ENCODE peak calls at places on chromosomes 11 and 22, in seven cellular contexts. One of them, this sample, is unnamed.

GRCh38 chr22:50301581-50301991 is 5.9 kb downstream of the PLXNB2 start:
- DNase-seq in BJ: no peak
- DNase-seq in tibial artery: no peak
- DNase-seq in BE2C: peak
- DNase-seq in kidney: no peak
- DNase-seq in HFFc6: peak
- DNase-seq in mucosa of descending colon: no peak
- DNase-seq in this sample: no peak

GRCh38 chr22:41226728-41227655 is 13.7 kb downstream of the CHADL start:
- DNase-seq in BJ: no peak
- DNase-seq in tibial artery: no peak
- DNase-seq in BE2C: no peak
- DNase-seq in kidney: no peak
- DNase-seq in HFFc6: no peak
- DNase-seq in mucosa of descending colon: no peak
- DNase-seq in this sample: no peak

GRCh38 chr11:68146010-68146540 is 24.9 kb upstream of the CHKA start:
- DNase-seq in BJ: no peak
- DNase-seq in tibial artery: peak
- DNase-seq in BE2C: no peak
- DNase-seq in kidney: peak
- DNase-seq in HFFc6: no peak
- DNase-seq in mucosa of descending colon: peak
- DNase-seq in this sample: no peak

GRCh38 chr22:18085188-18085587 is 7.4 kb downstream of the PEX26 start:
- DNase-seq in BJ: no peak
- DNase-seq in tibial artery: no peak
- DNase-seq in BE2C: no peak
- DNase-seq in kidney: no peak
- DNase-seq in HFFc6: peak
- DNase-seq in mucosa of descending colon: peak
- DNase-seq in this sample: no peak

GRCh38 chr11:98099371-98099770 is 921.4 kb upstream of the CNTN5 start:
- DNase-seq in BJ: no peak
- DNase-seq in tibial artery: no peak
- DNase-seq in BE2C: no peak
- DNase-seq in kidney: no peak
- DNase-seq in HFFc6: no peak
- DNase-seq in mucosa of descending colon: no peak
- DNase-seq in this sample: no peak

GRCh38 chr11:121892863-121893262 is 223.2 kb downstream of the BLID start:
- DNase-seq in BJ: no peak
- DNase-seq in tibial artery: no peak
- DNase-seq in BE2C: no peak
- DNase-seq in kidney: no peak
- DNase-seq in HFFc6: no peak
- DNase-seq in mucosa of descending colon: no peak
- DNase-seq in this sample: no peak

GRCh38 chr11:121129362-121130340 is 28.6 kb downstream of the TECTA start:
- DNase-seq in BJ: no peak
- DNase-seq in tibial artery: no peak
- DNase-seq in BE2C: no peak
- DNase-seq in kidney: no peak
- DNase-seq in HFFc6: no peak
- DNase-seq in mucosa of descending colon: no peak
- DNase-seq in this sample: no peak

GRCh38 chr22:21775061-21775460 is 39.5 kb upstream of the YPEL1 start:
- DNase-seq in BJ: no peak
- DNase-seq in tibial artery: no peak
- DNase-seq in BE2C: no peak
- DNase-seq in kidney: no peak
- DNase-seq in HFFc6: no peak
- DNase-seq in mucosa of descending colon: no peak
- DNase-seq in this sample: no peak

GRCh38 chr11:50030193-50030592 is 2.5 kb upstream of the OR4C45 start:
- DNase-seq in BJ: no peak
- DNase-seq in tibial artery: no peak
- DNase-seq in BE2C: no peak
- DNase-seq in kidney: no peak
- DNase-seq in HFFc6: no peak
- DNase-seq in mucosa of descending colon: no peak
- DNase-seq in this sample: no peak

GRCh38 chr11:890794-891600 is 19.6 kb downstream of the CHID1 start:
- DNase-seq in BJ: no peak
- DNase-seq in tibial artery: no peak
- DNase-seq in BE2C: peak
- DNase-seq in kidney: no peak
- DNase-seq in HFFc6: no peak
- DNase-seq in mucosa of descending colon: no peak
- DNase-seq in this sample: no peak

GRCh38 chr11:104783241-104783640 is 115.0 kb downstream of the CASP12 start:
- DNase-seq in BJ: no peak
- DNase-seq in tibial artery: no peak
- DNase-seq in BE2C: no peak
- DNase-seq in kidney: no peak
- DNase-seq in HFFc6: no peak
- DNase-seq in mucosa of descending colon: no peak
- DNase-seq in this sample: no peak

GRCh38 chr22:44711701-44712100 is 9.7 kb downstream of the PRR5 start:
- DNase-seq in BJ: no peak
- DNase-seq in tibial artery: no peak
- DNase-seq in BE2C: peak
- DNase-seq in kidney: no peak
- DNase-seq in HFFc6: no peak
- DNase-seq in mucosa of descending colon: no peak
- DNase-seq in this sample: no peak

GRCh38 chr11:32333335-32333991 is 101.9 kb downstream of the WT1 start:
- DNase-seq in BJ: no peak
- DNase-seq in tibial artery: peak
- DNase-seq in BE2C: no peak
- DNase-seq in kidney: peak
- DNase-seq in HFFc6: no peak
- DNase-seq in mucosa of descending colon: peak
- DNase-seq in this sample: peak
- TF ChIP-seq CTCF in BJ: peak
- TF ChIP-seq CTCF in tibial artery: no peak
- TF ChIP-seq CTCF in BE2C: no peak
- TF ChIP-seq CTCF in kidney: peak
- TF ChIP-seq CTCF in HFFc6: no peak
- TF ChIP-seq CTCF in mucosa of descending colon: no peak
- TF ChIP-seq CTCF in this sample: peak

DNA sequence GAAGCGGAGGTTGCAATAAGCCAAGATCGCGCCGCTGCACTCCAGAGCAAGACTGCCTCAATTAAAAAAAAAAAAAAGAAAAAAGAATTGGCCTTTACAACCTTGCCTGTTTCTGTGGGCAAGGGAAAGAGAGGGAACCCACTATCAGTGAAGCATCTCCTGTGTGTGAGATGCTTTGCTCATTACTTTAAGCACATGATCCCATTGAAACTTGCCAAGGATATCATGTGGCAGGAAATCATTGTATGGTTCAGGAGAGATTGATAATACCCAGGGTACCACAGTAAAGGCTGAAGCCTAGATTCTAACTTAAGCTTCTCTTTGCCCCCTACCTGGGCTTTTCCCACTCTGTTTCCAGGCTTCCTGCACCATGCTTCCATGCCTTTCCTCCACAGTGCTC is 3.6 kb downstream of the LDLRAD3 start:
- DNase-seq in BJ: no peak
- DNase-seq in tibial artery: no peak
- DNase-seq in BE2C: no peak
- DNase-seq in kidney: no peak
- DNase-seq in HFFc6: no peak
- DNase-seq in mucosa of descending colon: no peak
- DNase-seq in this sample: no peak
- TF ChIP-seq CTCF in BJ: no peak
- TF ChIP-seq CTCF in tibial artery: no peak
- TF ChIP-seq CTCF in BE2C: no peak
- TF ChIP-seq CTCF in kidney: no peak
- TF ChIP-seq CTCF in HFFc6: no peak
- TF ChIP-seq CTCF in mucosa of descending colon: no peak
- TF ChIP-seq CTCF in this sample: no peak

GRCh38 chr11:71572811-71573210 is 7.4 kb downstream of the KRTAP5-10 start:
- DNase-seq in BJ: no peak
- DNase-seq in tibial artery: no peak
- DNase-seq in BE2C: no peak
- DNase-seq in kidney: no peak
- DNase-seq in HFFc6: no peak
- DNase-seq in mucosa of descending colon: no peak
- DNase-seq in this sample: no peak
- TF ChIP-seq CTCF in BJ: no peak
- TF ChIP-seq CTCF in tibial artery: no peak
- TF ChIP-seq CTCF in BE2C: no peak
- TF ChIP-seq CTCF in kidney: no peak
- TF ChIP-seq CTCF in HFFc6: no peak
- TF ChIP-seq CTCF in mucosa of descending colon: no peak
- TF ChIP-seq CTCF in this sample: no peak

GRCh38 chr22:24515025-24515338 is 19.9 kb downstream of the UPB1 start:
- DNase-seq in BJ: no peak
- DNase-seq in tibial artery: no peak
- DNase-seq in BE2C: no peak
- DNase-seq in kidney: no peak
- DNase-seq in HFFc6: no peak
- DNase-seq in mucosa of descending colon: no peak
- DNase-seq in this sample: no peak

GRCh38 chr22:24514241-24515024 is 19.3 kb downstream of the UPB1 start:
- DNase-seq in BJ: no peak
- DNase-seq in tibial artery: no peak
- DNase-seq in BE2C: no peak
- DNase-seq in kidney: peak
- DNase-seq in HFFc6: no peak
- DNase-seq in mucosa of descending colon: no peak
- DNase-seq in this sample: no peak

GRCh38 chr22:24518228-24518627 is 23.1 kb downstream of the UPB1 start:
- DNase-seq in BJ: no peak
- DNase-seq in tibial artery: no peak
- DNase-seq in BE2C: no peak
- DNase-seq in kidney: no peak
- DNase-seq in HFFc6: no peak
- DNase-seq in mucosa of descending colon: no peak
- DNase-seq in this sample: no peak

GRCh38 chr22:24517446-24517845 is 22.3 kb downstream of the UPB1 start:
- DNase-seq in BJ: no peak
- DNase-seq in tibial artery: no peak
- DNase-seq in BE2C: peak
- DNase-seq in kidney: no peak
- DNase-seq in HFFc6: no peak
- DNase-seq in mucosa of descending colon: no peak
- DNase-seq in this sample: no peak

DNA sequence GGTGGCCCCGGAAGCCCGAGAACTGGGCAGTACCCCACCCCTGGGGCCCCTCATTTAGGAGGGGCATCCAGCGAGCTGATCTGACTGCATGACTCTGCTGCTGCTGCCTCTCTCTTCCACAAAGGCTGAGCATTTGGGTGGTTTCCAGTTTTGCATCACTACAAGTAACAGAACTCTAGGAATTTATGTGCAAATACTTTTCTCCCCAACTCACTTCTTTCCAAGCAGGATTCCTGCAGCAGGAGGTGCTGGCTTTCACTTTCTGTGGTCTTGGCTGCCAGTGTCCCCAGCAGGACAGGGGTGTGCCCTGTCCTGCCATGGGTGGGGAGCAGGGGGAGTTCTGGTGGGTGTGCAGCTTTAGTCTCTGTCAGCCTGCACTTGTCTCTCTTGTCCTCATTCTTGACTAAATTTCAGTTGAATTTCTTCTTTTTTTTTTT is 21.2 kb downstream of the UPB1 start:
- DNase-seq in BJ: peak
- DNase-seq in tibial artery: no peak
- DNase-seq in BE2C: no peak
- DNase-seq in kidney: no peak
- DNase-seq in HFFc6: peak
- DNase-seq in mucosa of descending colon: no peak
- DNase-seq in this sample: no peak
- TF ChIP-seq CTCF in BJ: peak
- TF ChIP-seq CTCF in tibial artery: no peak
- TF ChIP-seq CTCF in BE2C: no peak
- TF ChIP-seq CTCF in kidney: no peak
- TF ChIP-seq CTCF in HFFc6: no peak
- TF ChIP-seq CTCF in mucosa of descending colon: no peak
- TF ChIP-seq CTCF in this sample: no peak

GRCh38 chr11:64642876-64643257 is 51.8 kb downstream of the SLC22A12 start:
- DNase-seq in BJ: no peak
- DNase-seq in tibial artery: no peak
- DNase-seq in BE2C: no peak
- DNase-seq in kidney: no peak
- DNase-seq in HFFc6: no peak
- DNase-seq in mucosa of descending colon: no peak
- DNase-seq in this sample: no peak

GRCh38 chr11:64644348-64645242 is 53.6 kb downstream of the SLC22A12 start:
- DNase-seq in BJ: no peak
- DNase-seq in tibial artery: no peak
- DNase-seq in BE2C: peak
- DNase-seq in kidney: no peak
- DNase-seq in HFFc6: no peak
- DNase-seq in mucosa of descending colon: no peak
- DNase-seq in this sample: no peak

GRCh38 chr11:64643927-64644326 is 52.9 kb downstream of the SLC22A12 start:
- DNase-seq in BJ: no peak
- DNase-seq in tibial artery: no peak
- DNase-seq in BE2C: no peak
- DNase-seq in kidney: no peak
- DNase-seq in HFFc6: no peak
- DNase-seq in mucosa of descending colon: no peak
- DNase-seq in this sample: no peak

GRCh38 chr11:64642418-64642735 is 51.4 kb downstream of the SLC22A12 start:
- DNase-seq in BJ: no peak
- DNase-seq in tibial artery: no peak
- DNase-seq in BE2C: no peak
- DNase-seq in kidney: no peak
- DNase-seq in HFFc6: no peak
- DNase-seq in mucosa of descending colon: no peak
- DNase-seq in this sample: no peak

GRCh38 chr11:64643258-64643881 is 52.4 kb downstream of the SLC22A12 start:
- DNase-seq in BJ: no peak
- DNase-seq in tibial artery: no peak
- DNase-seq in BE2C: peak
- DNase-seq in kidney: no peak
- DNase-seq in HFFc6: no peak
- DNase-seq in mucosa of descending colon: no peak
- DNase-seq in this sample: no peak
- TF ChIP-seq CTCF in BJ: no peak
- TF ChIP-seq CTCF in tibial artery: no peak
- TF ChIP-seq CTCF in BE2C: no peak
- TF ChIP-seq CTCF in kidney: no peak
- TF ChIP-seq CTCF in HFFc6: no peak
- TF ChIP-seq CTCF in mucosa of descending colon: no peak
- TF ChIP-seq CTCF in this sample: no peak

This sample was measured in neural crest cell.